ENCODE peak calls at places on chromosome 6, in nine cellular contexts. O is fibroblast of lung; J is activated T-cell treated with anti-CD3 and anti-CD28 coated beads, Interleukin-2, amount 50 U/mL, for 4 hours; M is GM13977; I is ovary; F is stimulated activated CD4-positive, alpha-beta T cell treated with anti-CD3 and anti-CD28 coated beads, TNF-alpha, amount 100 ng/mL, for 1 hour; S is stimulated activated naive CD4-positive, alpha-beta T cell treated with Interleukin-2 at 50 U/mL for 16 hours; L is neural progenitor cell; G is C1 segment of cervical spinal cord. P is an unnamed sample.

GRCh38 chr6:19873031-19873430 is 35.9 kb downstream of the ID4 start:
- DNase-seq in S (no peak), J (no peak), O (no peak), F (no peak), I (no peak), G (no peak), M (no peak), L (peak), P (peak)

GRCh38 chr6:143215785-143216184 is 155.1 kb downstream of the AIG1 start:
- DNase-seq in J (no peak), F (no peak), L (no peak), O (no peak), G (no peak), S (no peak), M (no peak), I (no peak), P (no peak)

GRCh38 chr6:42378125-42378524 is 73.6 kb downstream of the TRERF1 start:
- DNase-seq in M (peak), L (no peak), G (no peak), S (peak), J (no peak), O (no peak), I (no peak), F (no peak), P (no peak)

GRCh38 chr6:137878070-137878809 is 11.2 kb downstream of the TNFAIP3 start:
- DNase-seq in L (no peak), M (no peak), J (no peak), I (no peak), F (no peak), G (no peak), O (peak), S (no peak), P (no peak)

GRCh38 chr6:169865346-169866139 is 114.1 kb downstream of the ERMARD start:
- DNase-seq in I (no peak), G (no peak), M (no peak), O (no peak), S (no peak), F (no peak), J (no peak), L (no peak), P (no peak)

GRCh38 chr6:155495011-155495768 is 39.6 kb upstream of the NOX3 start:
- DNase-seq in J (no peak), M (no peak), I (peak), G (peak), O (peak), F (no peak), L (peak), S (no peak), P (peak)

GRCh38 chr6:109373762-109374161 is 8.5 kb downstream of the CD164 start:
- DNase-seq in O (no peak), J (no peak), F (no peak), L (no peak), M (peak), I (no peak), S (peak), G (no peak), P (no peak)

GRCh38 chr6:64084201-64084663 is 448.6 kb downstream of the PHF3 start:
- DNase-seq in O (peak), S (no peak), M (no peak), L (peak), I (no peak), G (no peak), F (no peak), J (no peak), P (no peak)

GRCh38 chr6:40973304-40973703 is 65.7 kb downstream of the UNC5CL start:
- DNase-seq in M (no peak), L (no peak), I (no peak), F (no peak), J (no peak), G (no peak), S (no peak), O (no peak), P (no peak)

GRCh38 chr6:168581706-168582105 is 140.7 kb downstream of the SMOC2 start:
- DNase-seq in L (no peak), O (no peak), S (no peak), F (no peak), G (no peak), I (no peak), M (no peak), J (no peak), P (no peak)

GRCh38 chr6:17417817-17418216 is 24.4 kb downstream of the CAP2 start:
- DNase-seq in M (no peak), L (peak), O (peak), F (no peak), S (no peak), G (no peak), I (no peak), J (no peak), P (peak)

P was measured in H4.